ENCODE peak calls at places on chromosomes 16 and 17, in ten cellular contexts. P, X, W, Y, Q, S, M, U, V and F are unnamed samples.

GRCh38 chr17:75181608-75182318 is 996 bp downstream of the SUMO2 start:
- DNase-seq in P (peak), X (no peak), W (no peak), Y (peak), Q (no peak), S (peak), M (no peak), U (peak), V (peak), F (peak)

GRCh38 chr16:11949527-11949926 is 7.7 kb upstream of the NPIPB2 start:
- DNase-seq in P (peak), X (peak), W (peak), Y (no peak), Q (no peak), S (no peak), M (no peak), U (no peak), V (peak), F (peak)

GRCh38 chr17:57587201-57587870 is 157.8 kb downstream of the CCDC182 start:
- DNase-seq in P (no peak), X (no peak), W (no peak), Y (no peak), Q (no peak), S (no peak), M (no peak), U (no peak), V (no peak), F (no peak)

GRCh38 chr17:63337579-63337978 is 108.5 kb downstream of the CYB561 start:
- DNase-seq in P (no peak), X (no peak), W (no peak), Y (no peak), Q (no peak), S (no peak), M (no peak), U (no peak), V (no peak), F (no peak)

GRCh38 chr17:39551879-39552278 is 55.8 kb downstream of the NEUROD2 start:
- DNase-seq in P (no peak), X (no peak), W (no peak), Y (no peak), Q (no peak), S (no peak), M (no peak), U (no peak), V (no peak), F (peak)

GRCh38 chr16:30379165-30379783 is 3.1 kb downstream of the SEPTIN1 start:
- DNase-seq in P (no peak), X (no peak), W (no peak), Y (no peak), Q (no peak), S (no peak), M (no peak), U (no peak), V (peak), F (no peak)

GRCh38 chr17:68613739-68614298 is 12.7 kb upstream of the FAM20A start:
- DNase-seq in P (peak), X (peak), W (peak), Y (no peak), Q (peak), S (peak), M (no peak), U (no peak), V (peak), F (peak)

GRCh38 chr17:4771519-4772234 is at the start of gene TM4SF5:
- DNase-seq in P (peak), X (no peak), W (peak), Y (no peak), Q (no peak), S (no peak), M (no peak), U (no peak), V (peak), F (no peak)

GRCh38 chr17:48037036-48037881 is at the start of gene COPZ2:
- DNase-seq in P (peak), X (peak), W (no peak), Y (peak), Q (peak), S (peak), M (no peak), U (peak), V (peak), F (peak)

GRCh38 chr16:1494711-1495110 is 1.6 kb downstream of the TELO2 start:
- DNase-seq in P (no peak), X (no peak), W (no peak), Y (no peak), Q (peak), S (no peak), M (peak), U (no peak), V (no peak), F (no peak)

GRCh38 chr17:42623732-42624596 is 14.5 kb downstream of the TUBG1 start:
- DNase-seq in P (no peak), X (peak), W (peak), Y (no peak), Q (no peak), S (no peak), M (no peak), U (no peak), V (peak), F (peak)

GRCh38 chr16:4936991-4937781 is at the start of gene PPL:
- DNase-seq in P (peak), X (no peak), W (peak), Y (no peak), Q (peak), S (peak), M (peak), U (no peak), V (peak), F (no peak)